ENCODE peak calls at places on chromosomes 11 and 22, in eight cellular contexts. U, Y, G, J, X, N, M and V are unnamed samples.

GRCh38 chr11:124864176-124864891 is 898 bp upstream of the ROBO3 start:
- DNase-seq in Y (no peak), G (no peak), U (no peak), X (no peak), M (no peak), J (no peak), N (no peak), V (no peak)

GRCh38 chr22:27880778-27881394 is 38.2 kb downstream of the PITPNB start:
- DNase-seq in G (no peak), U (peak; percentile 29), X (peak; percentile 31), N (peak; percentile 26), Y (peak; percentile 89), J (no peak), M (peak; percentile 3), V (peak; percentile 28)

GRCh38 chr11:112440518-112440917 is 179.9 kb upstream of the PLET1 start:
- DNase-seq in X (no peak), N (no peak), Y (no peak), U (no peak), M (no peak), J (no peak), G (no peak), V (no peak)

GRCh38 chr22:46175631-46176030 is 25.3 kb downstream of the PPARA start:
- DNase-seq in M (no peak), X (no peak), Y (peak; percentile 28), J (no peak), N (no peak), U (no peak), G (no peak), V (no peak)

GRCh38 chr11:126212089-126212660 is 593 bp downstream of the FAM118B start:
- DNase-seq in J (no peak), G (no peak), U (no peak), M (no peak), N (no peak), Y (peak; percentile 26), X (no peak), V (no peak)

GRCh38 chr22:31079095-31079642 is 1.9 kb upstream of the SMTN start:
- DNase-seq in M (no peak), N (no peak), X (no peak), J (no peak), U (no peak), G (no peak), Y (no peak), V (peak; percentile 77)

GRCh38 chr22:37777122-37777687 is 30.5 kb upstream of the GCAT start:
- DNase-seq in M (no peak), U (no peak), N (peak; percentile 29), Y (peak; percentile 75), G (no peak), J (no peak), X (peak; percentile 36), V (no peak)

GRCh38 chr11:45959851-45960250 is 37.4 kb downstream of the LARGE2 start:
- DNase-seq in Y (peak; percentile 65), X (no peak), N (no peak), U (no peak), J (no peak), G (no peak), M (no peak), V (no peak)

GRCh38 chr22:40679964-40680818 is 907 bp downstream of the MCHR1 start:
- DNase-seq in M (no peak), U (no peak), G (no peak), X (no peak), J (no peak), Y (peak; percentile 18), N (no peak), V (no peak)

GRCh38 chr11:75233688-75234295 is 6.8 kb upstream of the TPBGL start:
- DNase-seq in Y (peak; percentile 71), U (peak; percentile 8), N (no peak), J (no peak), M (no peak), G (no peak), X (no peak), V (no peak)